ENCODE peak calls at places on chromosome 15, in four cellular contexts. W, B, T and U are unnamed samples.

GRCh38 chr15:51484781-51485180 is 137.8 kb downstream of the DMXL2 start:
- DNase-seq in W (no peak), T (no peak), B (no peak), U (no peak)

GRCh38 chr15:99408236-99409096 is 157.2 kb downstream of the LRRC28 start:
- DNase-seq in B (no peak), W (no peak), T (no peak), U (no peak)

GRCh38 chr15:89783111-89783860 is 7.2 kb downstream of the MESP2 start:
- DNase-seq in B (no peak), W (peak; percentile 45), T (no peak), U (no peak)

GRCh38 chr15:49135893-49136292 is 19.5 kb downstream of the COPS2 start:
- DNase-seq in T (no peak), W (no peak), B (no peak), U (no peak)

GRCh38 chr15:27692438-27692837 is 406.7 kb downstream of the OCA2 start:
- DNase-seq in W (no peak), B (no peak), T (no peak), U (no peak)

GRCh38 chr15:91068436-91068835 is 31.6 kb upstream of the SV2B start:
- DNase-seq in B (no peak), W (no peak), T (no peak), U (no peak)

GRCh38 chr15:94887406-94887805 is 656.0 kb downstream of the MCTP2 start:
- DNase-seq in W (no peak), T (no peak), B (no peak), U (no peak)

GRCh38 chr15:79394231-79394630 is 37.9 kb upstream of the MINAR1 start:
- DNase-seq in W (no peak), T (no peak), B (no peak), U (no peak)

GRCh38 chr15:65201918-65202317 is 9.4 kb downstream of the CILP start:
- DNase-seq in W (no peak), B (no peak), T (no peak), U (no peak)

GRCh38 chr15:29756358-29757267 is 65.7 kb downstream of the TJP1 start:
- DNase-seq in W (no peak), T (no peak), B (no peak), U (no peak)

GRCh38 chr15:100093211-100094126 is 248.3 kb downstream of the ADAMTS17 start:
- DNase-seq in W (no peak), B (no peak), T (no peak), U (peak; percentile 9)

GRCh38 chr15:36414670-36415069 is 164.8 kb upstream of the CDIN1 start:
- DNase-seq in T (no peak), W (no peak), B (no peak), U (no peak)

GRCh38 chr15:86275361-86275760 is 195.7 kb downstream of the AGBL1 start:
- DNase-seq in B (no peak), T (no peak), W (no peak), U (no peak)
- TF ChIP-seq POLR2A in B (no peak), T (no peak), W (no peak), U (no peak)

GRCh38 chr15:73695773-73696640 is 11.8 kb downstream of the CD276 start:
- DNase-seq in B (no peak), W (no peak), T (no peak), U (no peak)
- H3K4me1 ChIP-seq in B (peaks cover 41% of the 10 kb centered on the region), W (peaks cover 12% of the 10 kb centered on the region), T (peaks cover 24% of the 10 kb centered on the region), U (peaks cover 12% of the 10 kb centered on the region)

GRCh38 chr15:75928680-75929608 is 25.3 kb downstream of the FBXO22 start:
- DNase-seq in W (peak; percentile 57), T (peak; percentile 10), B (no peak), U (no peak)
- TF ChIP-seq CTCF in W (peak; percentile 60), T (peak; percentile 26), B (no peak), U (no peak)

GRCh38 chr15:63044645-63045437 is 2.3 kb downstream of the TPM1 start:
- DNase-seq in W (no peak), T (no peak), B (no peak), U (no peak)
- TF ChIP-seq POLR2A in W (peak; percentile 51), T (no peak), B (no peak), U (no peak)

DNA sequence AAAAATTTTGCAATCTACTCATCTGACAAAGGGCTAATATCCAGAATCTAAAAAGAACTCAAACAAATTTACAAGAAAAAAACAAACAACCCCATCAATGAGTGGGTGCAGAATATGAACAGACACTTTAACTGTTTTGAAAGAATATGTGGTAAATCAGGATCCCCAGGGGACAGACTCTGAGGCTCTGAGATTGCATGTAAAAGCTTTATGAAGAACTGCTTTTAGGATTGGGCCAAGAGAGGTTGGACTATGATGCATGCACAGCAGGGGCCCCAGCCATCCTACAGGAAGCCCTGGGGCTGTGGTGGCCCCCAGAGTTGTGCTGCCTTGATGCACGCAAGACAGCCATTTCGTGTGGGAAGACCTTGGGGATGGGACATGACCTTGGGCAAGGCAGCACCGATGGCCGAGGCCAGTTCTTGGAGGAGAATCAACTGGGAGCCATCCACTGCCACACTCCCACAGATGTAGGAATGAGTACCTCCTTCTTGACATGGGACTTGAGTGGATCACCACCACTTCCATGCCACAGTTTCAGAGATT is 298.1 kb upstream of the THBS1 start:
- DNase-seq in B (no peak), T (no peak), W (no peak), U (no peak)
- H3K4me1 ChIP-seq in B (no peaks in the 10 kb centered on the region), T (peaks cover 7% of the 10 kb centered on the region), W (peaks cover 10% of the 10 kb centered on the region), U (no peaks in the 10 kb centered on the region)

GRCh38 chr15:41650806-41651205 is 9.4 kb upstream of the MGA start:
- DNase-seq in T (no peak), W (no peak), B (no peak), U (no peak)
- TF ChIP-seq CTCF in T (no peak), W (no peak), B (no peak), U (no peak)

GRCh38 chr15:66836476-66837030 is 134.5 kb downstream of the SMAD6 start:
- DNase-seq in B (no peak), W (no peak), T (no peak), U (no peak)

GRCh38 chr15:66840615-66841014 is 138.6 kb downstream of the SMAD6 start:
- DNase-seq in W (no peak), B (no peak), T (no peak), U (no peak)

GRCh38 chr15:66839511-66840112 is 137.6 kb downstream of the SMAD6 start:
- DNase-seq in T (no peak), B (no peak), W (no peak), U (no peak)

GRCh38 chr15:66838202-66838601 is 136.2 kb downstream of the SMAD6 start:
- DNase-seq in T (no peak), W (no peak), B (no peak), U (no peak)

DNA sequence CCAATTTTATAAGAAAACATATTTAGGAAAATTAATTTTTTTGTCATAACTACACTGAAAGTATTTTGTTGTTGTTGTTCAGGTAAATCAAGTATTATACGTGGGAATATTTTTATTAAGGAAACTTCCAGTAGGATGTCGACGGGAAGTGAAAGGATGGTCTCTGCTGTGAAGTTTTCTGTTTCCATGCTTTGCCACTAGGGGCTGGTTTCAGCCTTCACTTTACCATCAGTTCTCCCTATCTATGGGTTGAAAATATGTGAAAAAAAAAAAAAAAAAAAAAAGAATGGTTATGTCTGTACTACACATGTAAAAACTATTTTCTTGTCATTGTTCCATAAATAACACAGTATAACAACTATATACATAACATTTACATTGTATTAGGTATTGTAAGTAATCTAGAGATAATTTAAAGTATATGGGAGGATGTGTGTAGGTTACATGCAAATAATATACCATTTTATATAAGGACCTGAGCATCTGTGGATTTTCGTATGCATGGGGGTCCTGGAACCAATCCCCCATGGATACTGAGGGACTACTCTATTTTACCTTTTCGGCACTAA is 136.7 kb downstream of the SMAD6 start:
- DNase-seq in B (no peak), W (no peak), T (peak; percentile 24), U (no peak)
- TF ChIP-seq POLR2A in B (no peak), W (no peak), T (no peak), U (no peak)

GRCh38 chr15:70087708-70088352 is 9.9 kb downstream of the TLE3 start:
- DNase-seq in B (no peak), W (no peak), T (no peak), U (no peak)
- H3K4me1 ChIP-seq in B (peaks cover 33% of the 10 kb centered on the region), W (peaks cover 33% of the 10 kb centered on the region), T (no peaks in the 10 kb centered on the region), U (no peaks in the 10 kb centered on the region)